ENCODE peak calls at places on chromosomes 6 and 20, in four cellular contexts. T, C, S and V are unnamed samples.

GRCh38 chr20:62553136-62553837 is 77.5 kb upstream of the GATA5 start:
- DNase-seq in T (no peak), C (no peak), S (no peak), V (no peak)

GRCh38 chr6:169263836-169264608 is 10.4 kb upstream of the THBS2 start:
- DNase-seq in T (no peak), C (no peak), S (no peak), V (peak)

GRCh38 chr20:52590100-52590499 is 382.1 kb upstream of the TSHZ2 start:
- DNase-seq in T (no peak), C (no peak), S (no peak), V (no peak)

GRCh38 chr20:4905612-4906011 is 95.7 kb downstream of the SLC23A2 start:
- DNase-seq in T (peak), C (no peak), S (no peak), V (no peak)

GRCh38 chr20:51345601-51346101 is 196.9 kb downstream of the NFATC2 start:
- DNase-seq in T (no peak), C (no peak), S (no peak), V (no peak)

GRCh38 chr6:170256641-170257040 is 34.2 kb downstream of the DLL1 start:
- DNase-seq in T (no peak), C (no peak), S (no peak), V (no peak)

GRCh38 chr6:144284753-144285547 is at the start of gene UTRN:
- DNase-seq in T (peak), C (no peak), S (no peak), V (peak)

GRCh38 chr6:7991992-7992815 is 72.0 kb downstream of the BLOC1S5 start:
- DNase-seq in T (peak), C (peak), S (no peak), V (peak)

GRCh38 chr20:38023181-38024085 is 9.8 kb downstream of the TTI1 start:
- DNase-seq in T (peak), C (no peak), S (no peak), V (no peak)

GRCh38 chr20:60192351-60192750 is 234.1 kb downstream of the CDH26 start:
- DNase-seq in T (no peak), C (no peak), S (no peak), V (no peak)

GRCh38 chr20:29497261-29497671 is 1760.2 kb upstream of the DEFB115 start:
- DNase-seq in T (peak), C (no peak), S (no peak), V (peak)

GRCh38 chr6:12058164-12058926 is 46.2 kb downstream of the HIVEP1 start:
- DNase-seq in T (no peak), C (no peak), S (no peak), V (no peak)

GRCh38 chr6:44731485-44732095 is 344.1 kb downstream of the CDC5L start:
- DNase-seq in T (no peak), C (no peak), S (no peak), V (no peak)

GRCh38 chr6:158764941-158765340 is 54.2 kb downstream of the EZR start:
- DNase-seq in T (no peak), C (no peak), S (no peak), V (no peak)

GRCh38 chr6:47247227-47247797 is 62.4 kb downstream of the TNFRSF21 start:
- DNase-seq in T (no peak), C (no peak), S (no peak), V (peak)

GRCh38 chr6:143863754-143864153 is 520 bp upstream of the ZC2HC1B start:
- DNase-seq in T (no peak), C (no peak), S (no peak), V (no peak)

GRCh38 chr20:40632346-40632976 is 56.6 kb downstream of the MAFB start:
- DNase-seq in T (no peak), C (no peak), S (no peak), V (no peak)
- TF ChIP-seq TCF12 in T (no peak), C (no peak), S (no peak), V (no peak)

DNA sequence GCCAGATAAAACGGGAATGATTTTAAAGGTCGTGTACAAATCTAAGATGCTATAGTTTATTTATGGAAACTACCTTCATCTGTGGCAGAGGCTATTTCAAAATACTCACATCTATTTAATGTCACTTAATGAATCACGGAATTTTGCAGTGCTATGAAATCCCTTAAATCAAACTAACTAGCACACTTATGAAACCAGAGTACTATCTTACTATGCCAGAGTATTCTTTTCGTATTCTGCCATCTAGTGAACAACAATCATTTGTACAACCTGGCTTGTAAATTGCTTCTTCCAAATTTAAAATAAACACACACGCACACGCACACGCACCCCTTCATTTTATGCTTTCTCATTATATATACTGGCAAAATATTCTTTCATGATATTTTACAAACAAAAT is 78.0 kb upstream of the BMP5 start:
- DNase-seq in T (peak), C (no peak), S (no peak), V (no peak)
- TF ChIP-seq TCF12 in T (no peak), C (no peak), S (no peak), V (no peak)

GRCh38 chr6:139747154-139747553 is 372.7 kb upstream of the CITED2 start:
- DNase-seq in T (no peak), C (no peak), S (no peak), V (no peak)

GRCh38 chr6:139744891-139745290 is 370.4 kb upstream of the CITED2 start:
- DNase-seq in T (no peak), C (no peak), S (no peak), V (no peak)

GRCh38 chr6:139744038-139744437 is 369.6 kb upstream of the CITED2 start:
- DNase-seq in T (no peak), C (no peak), S (no peak), V (no peak)

GRCh38 chr6:139742671-139743070 is 368.2 kb upstream of the CITED2 start:
- DNase-seq in T (no peak), C (no peak), S (no peak), V (no peak)

DNA sequence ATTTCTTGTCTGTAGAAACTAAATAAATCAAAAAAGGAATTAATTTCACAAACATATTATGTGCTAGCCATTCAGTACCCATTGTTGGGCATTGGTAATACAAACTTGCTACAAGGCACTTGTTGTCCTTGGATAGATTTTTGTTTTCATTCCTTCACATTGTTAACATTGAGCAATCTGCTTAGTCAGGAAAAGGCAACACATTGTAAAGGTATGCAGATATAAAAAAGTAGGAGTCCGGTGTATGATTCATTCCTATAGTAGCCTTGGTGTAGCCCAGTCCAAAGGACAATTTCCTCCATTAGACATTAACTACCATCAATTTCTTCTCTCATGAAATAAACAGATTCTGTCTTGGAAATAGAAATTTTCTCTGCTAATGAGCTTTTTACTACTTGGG is 369.2 kb upstream of the CITED2 start:
- DNase-seq in T (peak), C (no peak), S (no peak), V (no peak)
- TF ChIP-seq TCF12 in T (no peak), C (no peak), S (no peak), V (peak)

GRCh38 chr6:30542404-30542725 is 13.9 kb downstream of the GNL1 start:
- DNase-seq in T (no peak), C (no peak), S (no peak), V (no peak)
- TF ChIP-seq TCF12 in T (no peak), C (no peak), S (no peak), V (no peak)

GRCh38 chr6:2940851-2941250 is 30.5 kb downstream of the SERPINB6 start:
- DNase-seq in T (no peak), C (no peak), S (no peak), V (no peak)
- TF ChIP-seq TCF12 in T (no peak), C (no peak), S (no peak), V (no peak)

DNA sequence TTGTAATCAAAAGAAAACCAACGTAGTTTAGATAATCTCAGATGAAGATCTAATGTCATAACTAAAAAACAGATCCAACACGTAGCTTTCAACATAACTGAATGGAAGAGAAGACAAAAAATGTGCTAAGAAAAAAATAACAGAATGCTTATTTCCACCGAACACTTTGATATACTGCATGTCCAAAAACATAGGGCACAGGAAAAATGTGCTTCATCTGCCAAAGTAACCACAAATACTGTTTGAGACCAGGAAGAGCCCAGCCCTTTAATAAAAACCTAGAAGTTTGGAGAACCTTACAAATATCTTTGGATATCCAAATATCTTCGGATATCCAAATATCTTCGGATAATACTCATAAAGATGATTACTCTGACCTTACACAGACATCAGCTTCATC is 19.8 kb downstream of the LAMA4 start:
- DNase-seq in T (no peak), C (no peak), S (no peak), V (no peak)
- TF ChIP-seq TCF12 in T (no peak), C (no peak), S (no peak), V (no peak)

DNA sequence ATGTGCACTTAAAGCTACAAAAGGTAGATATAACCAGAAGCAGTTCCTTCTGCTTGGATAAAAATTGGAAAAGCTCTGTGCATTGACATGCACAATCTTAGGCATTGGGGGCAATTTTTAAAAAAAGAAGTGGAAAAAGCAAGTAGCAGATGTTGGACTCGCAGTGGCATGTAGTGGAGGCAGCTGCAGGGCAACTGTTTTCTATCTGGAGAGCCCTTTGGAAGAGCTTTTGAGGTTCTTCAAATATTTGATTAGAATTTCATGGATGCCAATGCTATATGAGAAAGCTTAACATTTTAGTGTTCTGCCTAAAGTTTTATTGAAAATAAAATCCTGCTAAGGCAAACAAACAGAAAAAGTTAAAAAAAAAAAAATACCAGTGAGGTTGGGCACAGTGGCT is 388.3 kb upstream of the RNF217 start:
- DNase-seq in T (no peak), C (no peak), S (no peak), V (no peak)
- TF ChIP-seq TCF12 in T (no peak), C (no peak), S (no peak), V (no peak)

GRCh38 chr6:14792118-14792955 is 453.5 kb upstream of the JARID2 start:
- DNase-seq in T (no peak), C (no peak), S (no peak), V (no peak)
- TF ChIP-seq TCF12 in T (no peak), C (no peak), S (no peak), V (no peak)

DNA sequence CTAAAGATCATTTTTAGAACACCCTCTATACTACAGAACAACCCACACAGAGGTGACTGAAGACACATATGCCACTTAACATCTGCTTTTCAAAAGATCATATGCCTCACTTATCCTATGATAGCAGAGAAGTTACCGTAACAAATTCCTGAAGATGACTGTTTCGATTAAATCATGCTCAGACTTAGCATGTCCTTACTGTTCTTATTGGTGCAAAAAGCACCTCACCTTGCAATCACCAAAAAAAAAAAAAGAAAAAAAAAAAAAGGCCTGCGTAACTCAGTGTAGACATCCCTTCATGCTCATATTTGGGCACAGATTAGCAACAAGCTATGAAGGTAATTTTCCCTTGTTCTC is 17.7 kb upstream of the DST start:
- DNase-seq in T (no peak), C (no peak), S (no peak), V (no peak)
- TF ChIP-seq TCF12 in T (no peak), C (no peak), S (no peak), V (no peak)